ENCODE peak calls at places on chromosome 5, in eight cellular contexts. E is uterus, X is heart left ventricle, U is fibroblast of pulmonary artery, T is lower lobe of right lung, I is GM12865, Y is fibroblast of lung, D is A673. P is an unnamed sample.

GRCh38 chr5:41869150-41869738 is 981 bp downstream of the OXCT1 start:
- DNase-seq in E (peak), X (peak), U (peak), T (peak), I (peak), Y (peak), D (no peak), P (no peak)

GRCh38 chr5:59487068-59487686 is 406.3 kb downstream of the PDE4D start:
- DNase-seq in E (no peak), X (no peak), U (no peak), T (no peak), I (no peak), Y (no peak), D (no peak), P (no peak)

GRCh38 chr5:117054808-117055398 is 480.3 kb upstream of the SEMA6A start:
- DNase-seq in E (no peak), X (no peak), U (no peak), T (no peak), I (no peak), Y (peak), D (peak), P (no peak)

GRCh38 chr5:43553381-43553780 is 3.5 kb downstream of the PAIP1 start:
- DNase-seq in E (no peak), X (no peak), U (peak), T (no peak), I (no peak), Y (no peak), D (peak), P (no peak)

GRCh38 chr5:63131618-63132285 is 553.1 kb downstream of the LRRC70 start:
- DNase-seq in E (no peak), X (no peak), U (peak), T (no peak), I (no peak), Y (peak), D (peak), P (peak)

GRCh38 chr5:88683506-88684135 is 199.4 kb downstream of the MEF2C start:
- DNase-seq in E (no peak), X (no peak), U (no peak), T (no peak), I (peak), Y (no peak), D (peak), P (no peak)

GRCh38 chr5:139335811-139336210 is 5.8 kb upstream of the PAIP2 start:
- DNase-seq in E (no peak), X (no peak), U (no peak), T (no peak), I (no peak), Y (no peak), D (no peak), P (no peak)

GRCh38 chr5:36880761-36881160 is 4.2 kb downstream of the NIPBL start:
- DNase-seq in E (no peak), X (no peak), U (no peak), T (no peak), I (no peak), Y (no peak), D (no peak), P (no peak)

GRCh38 chr5:14270212-14270702 is 127.1 kb downstream of the TRIO start:
- DNase-seq in E (peak), X (peak), U (peak), T (no peak), I (peak), Y (peak), D (peak), P (no peak)

GRCh38 chr5:10689391-10690081 is 71.5 kb downstream of the DAP start:
- DNase-seq in E (no peak), X (no peak), U (peak), T (no peak), I (peak), Y (no peak), D (peak), P (no peak)

GRCh38 chr5:78912085-78912771 is 72.9 kb downstream of the ARSB start:
- DNase-seq in E (peak), X (no peak), U (peak), T (no peak), I (no peak), Y (peak), D (no peak), P (no peak)

GRCh38 chr5:97111004-97111403 is 31.4 kb downstream of the LIX1 start:
- DNase-seq in E (no peak), X (no peak), U (no peak), T (no peak), I (no peak), Y (no peak), D (no peak), P (no peak)

GRCh38 chr5:172788771-172789686 is 18.0 kb upstream of the DUSP1 start:
- DNase-seq in E (peak), X (peak), U (no peak), T (peak), I (peak), Y (peak), D (no peak), P (no peak)

GRCh38 chr5:154740483-154740882 is 14.7 kb upstream of the LARP1 start:
- DNase-seq in E (peak), X (peak), U (peak), T (no peak), I (no peak), Y (peak), D (no peak), P (no peak)

GRCh38 chr5:175201393-175201792 is 242.6 kb downstream of the DRD1 start:
- DNase-seq in E (no peak), X (no peak), U (no peak), T (no peak), I (no peak), Y (peak), D (no peak), P (no peak)

GRCh38 chr5:175195698-175196656 is 248.0 kb downstream of the DRD1 start:
- DNase-seq in E (no peak), X (no peak), U (no peak), T (no peak), I (no peak), Y (peak), D (no peak), P (no peak)
- H3K4me3 ChIP-seq in E (no peak), X (no peak), U (no peak), T (no peak), I (no peak), Y (no peak), D (no peak), P (no peak)

GRCh38 chr5:174172104-174172965 is 126.8 kb downstream of the NSG2 start:
- DNase-seq in E (no peak), X (no peak), U (no peak), T (no peak), I (no peak), Y (no peak), D (no peak), P (no peak)
- H3K4me3 ChIP-seq in E (no peak), X (no peak), U (no peak), T (no peak), I (no peak), Y (no peak), D (no peak), P (no peak)

GRCh38 chr5:2133080-2133479 is 250.4 kb upstream of the IRX4 start:
- DNase-seq in E (no peak), X (no peak), U (peak), T (no peak), I (no peak), Y (peak), D (no peak), P (no peak)

GRCh38 chr5:2133936-2134335 is 251.2 kb upstream of the IRX4 start:
- DNase-seq in E (no peak), X (no peak), U (no peak), T (no peak), I (no peak), Y (no peak), D (no peak), P (no peak)

GRCh38 chr5:2135833-2136232 is 253.1 kb upstream of the IRX4 start:
- DNase-seq in E (no peak), X (no peak), U (no peak), T (no peak), I (no peak), Y (no peak), D (no peak), P (no peak)

GRCh38 chr5:2135354-2135753 is 252.6 kb upstream of the IRX4 start:
- DNase-seq in E (no peak), X (no peak), U (no peak), T (no peak), I (no peak), Y (no peak), D (no peak), P (no peak)

GRCh38 chr5:2134543-2135299 is 252.0 kb upstream of the IRX4 start:
- DNase-seq in E (no peak), X (no peak), U (peak), T (no peak), I (no peak), Y (peak), D (no peak), P (no peak)
- H3K4me3 ChIP-seq in E (no peak), X (no peak), U (no peak), T (no peak), I (no peak), Y (no peak), D (no peak), P (no peak)

GRCh38 chr5:93607367-93608258 is 24.6 kb downstream of the NR2F1 start:
- DNase-seq in E (no peak), X (no peak), U (peak), T (no peak), I (peak), Y (peak), D (peak), P (no peak)

GRCh38 chr5:93611510-93611899 is 28.5 kb downstream of the NR2F1 start:
- DNase-seq in E (no peak), X (no peak), U (no peak), T (no peak), I (no peak), Y (no peak), D (no peak), P (no peak)

GRCh38 chr5:93610581-93611167 is 27.7 kb downstream of the NR2F1 start:
- DNase-seq in E (no peak), X (no peak), U (no peak), T (no peak), I (no peak), Y (no peak), D (no peak), P (no peak)

GRCh38 chr5:93609756-93610155 is 26.7 kb downstream of the NR2F1 start:
- DNase-seq in E (no peak), X (no peak), U (no peak), T (no peak), I (no peak), Y (no peak), D (no peak), P (no peak)

DNA sequence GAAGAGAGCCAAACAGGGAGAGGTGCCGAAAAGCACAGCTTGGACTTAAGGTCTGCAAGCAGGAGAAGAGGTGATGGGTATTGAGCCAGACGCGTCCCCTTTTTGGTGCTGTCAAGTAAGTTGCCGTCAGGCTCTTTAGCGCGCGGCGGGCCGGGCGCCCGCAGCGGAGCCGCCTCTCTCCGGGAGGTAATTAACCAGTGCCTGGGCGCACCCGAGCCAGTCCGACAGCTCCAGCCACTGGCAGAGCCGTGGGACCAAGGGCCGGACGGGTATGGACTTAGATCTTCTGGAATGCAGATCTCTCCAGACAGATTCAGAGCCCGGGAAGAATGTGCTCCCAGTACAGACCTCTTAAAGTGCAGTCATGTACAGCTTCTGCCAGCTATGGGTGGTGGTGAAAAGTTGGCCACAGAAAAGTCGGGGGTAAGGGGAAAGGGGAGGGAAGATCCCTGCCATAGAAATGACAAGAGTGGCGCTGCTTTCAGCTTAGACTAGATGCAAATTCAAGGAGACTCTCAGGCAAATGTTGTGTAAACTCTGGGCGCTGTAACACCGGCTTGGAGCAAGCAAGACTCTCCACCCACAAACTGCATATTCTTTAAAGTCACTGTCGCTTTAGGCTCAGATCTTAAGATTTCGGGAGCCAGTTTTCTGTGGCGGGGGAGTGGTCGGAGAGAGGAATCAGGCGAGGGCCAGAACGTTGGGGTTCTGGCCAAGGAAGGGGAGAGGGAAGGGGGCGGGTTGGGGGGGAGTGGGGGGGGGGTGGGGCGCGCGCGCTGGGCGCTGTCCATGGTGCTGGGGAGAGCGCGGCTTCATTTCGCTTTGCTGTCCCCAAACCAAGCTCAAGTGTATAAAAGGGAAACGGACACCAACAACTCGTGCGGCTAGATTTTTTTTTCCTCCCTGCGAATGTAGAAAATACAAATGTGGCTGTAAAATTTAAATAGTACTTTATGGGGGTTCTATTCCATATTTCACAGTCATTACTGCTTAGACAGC is 29.2 kb downstream of the NR2F1 start:
- DNase-seq in E (no peak), X (no peak), U (no peak), T (no peak), I (no peak), Y (peak), D (peak), P (no peak)
- H3K4me3 ChIP-seq in E (no peak), X (no peak), U (no peak), T (no peak), I (no peak), Y (peak), D (no peak), P (peak)

GRCh38 chr5:180592176-180592575 is 877 bp upstream of the SCGB3A1 start:
- DNase-seq in E (no peak), X (no peak), U (no peak), T (no peak), I (no peak), Y (no peak), D (no peak), P (no peak)
- H3K4me3 ChIP-seq in E (no peak), X (no peak), U (no peak), T (no peak), I (no peak), Y (no peak), D (no peak), P (no peak)